ENCODE peak calls at places on chromosome 15, in eight cellular contexts. D is HL-60; H is activated CD4-positive, alpha-beta T cell treated with anti-CD3 and anti-CD28 coated beads for 48 hours; J is NCI-H1105; N is T-cell; Q is GOT3; R is GM12891; Y is fibroblast of mammary gland. I is an unnamed sample.

GRCh38 chr15:50182233-50183013 is 427 bp downstream of the SLC27A2 start:
- DNase-seq in R (peak), N (no peak), D (peak), Q (no peak), H (peak), Y (peak), J (peak), I (peak)

GRCh38 chr15:57911247-57911646 is 154.3 kb downstream of the ALDH1A2 start:
- DNase-seq in J (no peak), D (no peak), H (no peak), R (no peak), Q (no peak), N (no peak), Y (peak), I (no peak)

GRCh38 chr15:24633082-24633481 is 42.5 kb upstream of the NPAP1 start:
- DNase-seq in R (no peak), J (no peak), Y (no peak), N (no peak), D (no peak), H (no peak), Q (no peak), I (no peak)

GRCh38 chr15:76195506-76196285 is 115.6 kb downstream of the ETFA start:
- DNase-seq in N (no peak), Y (no peak), H (no peak), Q (no peak), D (no peak), R (no peak), J (no peak), I (no peak)

GRCh38 chr15:28936081-28936480 is 50.3 kb downstream of the APBA2 start:
- DNase-seq in H (no peak), D (no peak), N (no peak), Q (no peak), J (no peak), Y (no peak), R (no peak), I (no peak)

GRCh38 chr15:31341036-31341435 is 14.4 kb downstream of the KLF13 start:
- DNase-seq in J (no peak), Q (no peak), R (no peak), H (no peak), N (no peak), Y (no peak), D (no peak), I (no peak)

GRCh38 chr15:74725241-74725774 is at the start of gene CYP1A1:
- DNase-seq in R (no peak), J (peak), Q (no peak), N (no peak), D (no peak), Y (no peak), H (peak), I (no peak)

GRCh38 chr15:68985361-68985891 is 29.1 kb upstream of the NOX5 start:
- DNase-seq in R (no peak), D (no peak), Y (no peak), H (no peak), J (no peak), Q (no peak), N (no peak), I (no peak)

GRCh38 chr15:42800731-42801474 is 64.0 kb upstream of the CDAN1 start:
- DNase-seq in H (peak), Q (no peak), Y (no peak), N (no peak), J (no peak), R (no peak), D (no peak), I (no peak)

GRCh38 chr15:85582719-85583089 is 202.3 kb downstream of the AKAP13 start:
- DNase-seq in D (peak), R (no peak), H (peak), Q (no peak), J (no peak), Y (peak), N (peak), I (peak)

GRCh38 chr15:36271048-36271447 is 308.4 kb upstream of the CDIN1 start:
- DNase-seq in D (no peak), H (no peak), Q (no peak), N (no peak), J (no peak), Y (no peak), R (no peak), I (no peak)

GRCh38 chr15:52804526-52805081 is 14.5 kb upstream of the ONECUT1 start:
- DNase-seq in J (no peak), H (peak), R (no peak), D (no peak), N (no peak), Q (no peak), Y (no peak), I (no peak)

GRCh38 chr15:25732191-25732590 is 130.9 kb downstream of the ATP10A start:
- DNase-seq in Y (no peak), H (no peak), R (no peak), Q (no peak), J (no peak), N (no peak), D (no peak), I (no peak)

GRCh38 chr15:79184465-79184892 is 93.9 kb upstream of the RASGRF1 start:
- DNase-seq in R (peak), J (peak), Y (peak), H (peak), N (peak), D (peak), Q (no peak), I (peak)

GRCh38 chr15:89749951-89750559 is 994 bp downstream of the MESP1 start:
- DNase-seq in Y (no peak), D (no peak), N (no peak), R (no peak), J (no peak), H (peak), Q (no peak), I (no peak)

GRCh38 chr15:67446449-67446848 is 74.5 kb upstream of the C15orf61 start:
- DNase-seq in Q (no peak), H (no peak), J (no peak), N (no peak), Y (no peak), R (no peak), D (no peak), I (no peak)

GRCh38 chr15:99006904-99007495 is 592 bp downstream of the PGPEP1L start:
- DNase-seq in R (no peak), J (no peak), H (no peak), Q (no peak), Y (no peak), N (no peak), D (no peak), I (no peak)

GRCh38 chr15:86644319-86644718 is 564.6 kb downstream of the AGBL1 start:
- DNase-seq in Y (no peak), H (no peak), Q (no peak), R (no peak), N (no peak), J (no peak), D (no peak), I (no peak)

GRCh38 chr15:28086175-28086703 is 12.9 kb downstream of the OCA2 start:
- DNase-seq in Q (no peak), R (peak), N (no peak), Y (peak), D (peak), H (peak), J (no peak), I (peak)

GRCh38 chr15:45399381-45400212 is 21.3 kb upstream of the GATM start:
- DNase-seq in Q (no peak), R (no peak), N (no peak), Y (peak), J (peak), H (no peak), D (peak), I (peak)

GRCh38 chr15:80403712-80404056 is 498 bp upstream of the ARNT2 start:
- DNase-seq in R (no peak), Q (no peak), H (no peak), Y (no peak), N (no peak), D (no peak), J (no peak), I (no peak)

GRCh38 chr15:46442196-46442595 is 807.4 kb downstream of the SQOR start:
- DNase-seq in R (no peak), J (no peak), N (no peak), D (no peak), H (no peak), Y (peak), Q (no peak), I (no peak)

GRCh38 chr15:75328493-75329314 is 7.2 kb upstream of the COMMD4 start:
- DNase-seq in H (no peak), R (no peak), N (no peak), J (no peak), D (no peak), Y (no peak), Q (no peak), I (no peak)

GRCh38 chr15:47505712-47506542 is 211.4 kb upstream of the SEMA6D start:
- DNase-seq in N (no peak), Q (no peak), J (peak), H (no peak), D (no peak), R (no peak), Y (peak), I (no peak)

GRCh38 chr15:74383286-74383685 is 15.8 kb upstream of the CYP11A1 start:
- DNase-seq in H (no peak), Y (no peak), D (no peak), Q (no peak), J (no peak), N (no peak), R (no peak), I (no peak)

GRCh38 chr15:97992831-97993230 is 32.3 kb downstream of the ARRDC4 start:
- DNase-seq in N (no peak), H (no peak), D (no peak), Y (no peak), J (no peak), Q (no peak), R (no peak), I (no peak)

GRCh38 chr15:69253156-69253555 is 45.6 kb upstream of the PAQR5 start:
- DNase-seq in H (no peak), Q (no peak), J (peak), Y (peak), R (no peak), N (no peak), D (no peak), I (no peak)